ENCODE peak calls at places on chromosomes 4 and X, in eight cellular contexts. Q is astrocyte of the spinal cord, G is psoas muscle, Z is brain microvascular endothelial cell, K is PC-3, I is HAP-1, W is endothelial cell of umbilical vein, X is Peyer's patch. F is an unnamed sample.

GRCh38 chrX:34197946-34198345 is 65.8 kb upstream of the FAM47A start:
- DNase-seq in I (no peak), X (no peak), G (no peak), Z (no peak), Q (no peak), K (peak), W (no peak), F (no peak)

GRCh38 chrX:102339312-102340298 is 92.6 kb downstream of the NXF2 start:
- DNase-seq in X (no peak), G (no peak), Z (no peak), Q (no peak), K (no peak), I (peak), W (no peak), F (no peak)

GRCh38 chr4:82721819-82722423 is 76.7 kb downstream of the SCD5 start:
- DNase-seq in G (no peak), Z (no peak), I (peak), X (peak), W (peak), K (peak), Q (no peak), F (no peak)

GRCh38 chr4:153257966-153258365 is 53.7 kb downstream of the TRIM2 start:
- DNase-seq in K (no peak), X (no peak), G (no peak), I (peak), W (no peak), Q (no peak), Z (no peak), F (no peak)

GRCh38 chrX:116272881-116273280 is 102.3 kb downstream of the AGTR2 start:
- DNase-seq in W (no peak), Z (no peak), K (peak), Q (no peak), X (no peak), I (no peak), G (no peak), F (no peak)

GRCh38 chrX:39327255-39327654 is 526.0 kb downstream of the MID1IP1 start:
- DNase-seq in W (peak), Z (no peak), X (no peak), K (no peak), G (no peak), I (no peak), Q (no peak), F (no peak)

GRCh38 chrX:150972450-150972849 is 10.7 kb upstream of the HMGB3 start:
- DNase-seq in Z (no peak), X (no peak), K (no peak), G (no peak), Q (no peak), I (no peak), W (no peak), F (no peak)

GRCh38 chr4:49221209-49221608 is 235.1 kb downstream of the CWH43 start:
- DNase-seq in I (no peak), W (no peak), X (no peak), Q (no peak), G (no peak), Z (no peak), K (no peak), F (no peak)

GRCh38 chr4:70700712-70701111 is 12.4 kb downstream of the UTP3 start:
- DNase-seq in Q (no peak), W (no peak), G (no peak), X (no peak), Z (no peak), I (no peak), K (no peak), F (no peak)

GRCh38 chr4:2672700-2673099 is 83.4 kb downstream of the TNIP2 start:
- DNase-seq in G (no peak), Z (no peak), W (no peak), K (no peak), Q (no peak), I (no peak), X (no peak), F (no peak)

GRCh38 chrX:108177321-108177990 is 85.9 kb downstream of the ATG4A start:
- DNase-seq in Z (peak), W (no peak), Q (peak), X (no peak), K (no peak), I (peak), G (no peak), F (no peak)

GRCh38 chr4:1084796-1085403 is 28.5 kb downstream of the RNF212 start:
- DNase-seq in G (no peak), Q (no peak), X (peak), K (no peak), I (no peak), W (no peak), Z (no peak), F (no peak)

GRCh38 chr4:159134422-159134821 is 31.5 kb downstream of the RAPGEF2 start:
- DNase-seq in I (no peak), Q (no peak), K (no peak), W (no peak), Z (no peak), X (no peak), G (no peak), F (no peak)

GRCh38 chrX:20718592-20718991 is 451.9 kb upstream of the RPS6KA3 start:
- DNase-seq in W (no peak), Q (no peak), G (no peak), Z (no peak), K (no peak), X (no peak), I (no peak), F (no peak)

GRCh38 chr4:1714303-1715001 is 2.3 kb upstream of the SLBP start:
- DNase-seq in Z (no peak), X (no peak), I (peak), Q (no peak), K (peak), G (no peak), W (no peak), F (no peak)

GRCh38 chr4:58543465-58543864 is 1433.3 kb upstream of the IGFBP7 start:
- DNase-seq in Q (no peak), G (no peak), W (no peak), Z (no peak), I (no peak), K (no peak), X (no peak), F (no peak)
- H3K4me3 ChIP-seq in Q (no peak), G (no peak), W (no peak), Z (no peak), I (no peak), K (no peak), X (no peak), F (no peak)

DNA sequence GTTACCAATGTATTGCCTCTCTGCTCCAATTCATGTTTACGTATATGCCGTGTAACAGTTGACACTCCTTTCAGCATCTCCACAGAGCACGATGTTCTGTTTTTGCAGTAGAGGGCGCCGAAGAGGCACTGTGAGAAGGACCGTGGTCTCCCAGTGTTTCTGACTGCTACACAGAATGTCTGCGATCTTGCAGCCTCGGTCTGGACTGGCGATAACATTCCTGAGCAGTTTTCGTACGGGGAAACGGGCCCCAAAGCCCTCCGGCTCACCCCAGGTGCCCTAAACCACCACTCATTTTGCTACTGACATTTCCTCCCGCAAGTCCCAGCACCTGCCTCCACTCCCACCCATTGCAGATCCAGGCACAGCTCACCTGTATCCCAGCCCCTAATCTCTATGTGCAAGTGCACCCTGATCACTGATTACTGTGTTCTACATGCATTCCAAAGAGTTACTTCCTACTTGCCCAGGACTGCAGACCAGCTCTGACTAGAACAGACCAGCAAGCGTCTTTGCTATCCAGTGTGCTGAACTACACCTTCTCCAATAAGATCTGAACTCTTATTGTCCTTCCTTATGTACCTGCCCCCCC is 12.4 kb upstream of the NFXL1 start:
- DNase-seq in I (peak), X (peak), Z (peak), Q (peak), K (peak), W (peak), G (no peak), F (peak)
- H3K4me3 ChIP-seq in I (no peak), X (peak), Z (peak), Q (no peak), K (peak), W (no peak), G (no peak), F (no peak)

DNA sequence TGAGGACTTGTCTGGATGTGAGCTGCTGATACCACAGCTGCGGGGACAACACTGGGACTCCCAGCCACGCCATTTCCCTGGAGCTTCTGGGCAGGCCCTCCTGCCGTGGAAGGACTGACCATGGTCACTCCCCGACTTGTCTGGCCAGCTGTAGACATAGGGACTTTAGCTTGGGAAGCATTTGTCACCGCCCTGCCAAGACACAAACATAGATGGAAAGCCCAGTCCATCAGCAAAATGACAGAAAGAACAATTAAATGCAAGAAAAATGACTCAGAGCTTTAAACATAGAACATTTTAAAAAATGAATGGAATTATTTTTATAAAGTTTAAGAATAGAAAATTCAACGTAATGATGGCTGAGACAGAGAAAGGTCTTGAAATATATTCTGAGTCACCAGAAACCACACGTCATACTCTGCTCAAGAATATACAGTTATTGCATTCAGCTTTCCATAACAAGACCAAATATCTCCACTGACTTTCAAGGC is 107.6 kb upstream of the CBR4 start:
- DNase-seq in I (no peak), X (no peak), Q (peak), K (no peak), W (no peak), G (no peak), Z (peak), F (no peak)
- H3K4me3 ChIP-seq in I (no peak), X (no peak), Q (no peak), K (no peak), W (no peak), G (no peak), Z (no peak), F (no peak)

GRCh38 chr4:190019023-190019858 is 7.8 kb downstream of the FRG2 start:
- DNase-seq in X (no peak), Z (no peak), I (no peak), K (no peak), W (no peak), G (no peak), Q (no peak), F (no peak)
- H3K4me3 ChIP-seq in X (no peak), Z (no peak), I (no peak), K (no peak), W (no peak), G (no peak), Q (no peak), F (no peak)

DNA sequence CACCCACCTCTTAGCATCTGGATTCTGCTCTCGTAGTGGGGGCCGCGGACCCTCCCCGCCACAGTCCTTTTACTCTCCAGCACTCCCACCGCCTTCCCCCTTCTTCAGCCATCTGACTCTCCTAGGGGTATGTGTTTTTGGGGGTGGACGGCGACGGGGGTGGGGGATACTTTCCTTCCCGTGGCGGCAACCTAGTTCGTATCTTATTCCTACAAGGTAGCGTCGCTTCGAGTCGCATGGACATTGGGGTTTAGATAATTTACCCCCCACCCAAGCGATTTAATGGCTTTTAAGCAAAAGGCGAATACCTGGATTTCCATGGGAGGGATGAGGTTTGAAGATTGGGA is 1.3 kb upstream of the BCORL1 start:
- DNase-seq in K (no peak), W (no peak), G (no peak), Q (no peak), Z (no peak), X (no peak), I (no peak), F (no peak)
- H3K4me3 ChIP-seq in K (no peak), W (peak), G (no peak), Q (no peak), Z (peak), X (no peak), I (no peak), F (peak)

GRCh38 chr4:11428701-11429571 is at the start of gene HS3ST1:
- DNase-seq in G (peak), Z (peak), Q (peak), X (peak), K (peak), W (peak), I (no peak), F (peak)
- H3K4me3 ChIP-seq in G (peak), Z (peak), Q (peak), X (peak), K (peak), W (peak), I (no peak), F (peak)

DNA sequence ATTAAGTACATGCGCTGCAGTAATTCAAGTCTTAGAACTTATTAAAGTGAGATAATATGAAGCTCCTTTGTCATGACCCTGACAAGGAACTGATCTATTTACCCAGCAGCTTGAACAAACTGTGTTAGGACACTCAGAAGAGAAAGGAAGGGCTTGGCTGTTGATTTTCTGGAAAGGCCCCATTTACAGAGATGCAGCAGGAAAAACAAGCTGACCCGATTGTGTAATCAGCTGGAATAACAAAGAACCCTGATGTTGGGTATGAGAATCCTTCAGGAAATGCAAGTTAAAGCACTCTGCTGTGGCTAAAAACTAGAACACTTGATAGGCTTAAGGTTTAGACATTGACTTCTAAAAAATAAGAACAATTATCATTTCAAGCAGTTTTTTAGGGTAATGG is 64.8 kb downstream of the TBC1D9 start:
- DNase-seq in Q (peak), Z (peak), I (no peak), G (no peak), W (peak), K (peak), X (no peak), F (no peak)
- H3K4me3 ChIP-seq in Q (no peak), Z (no peak), I (no peak), G (no peak), W (no peak), K (no peak), X (no peak), F (no peak)

DNA sequence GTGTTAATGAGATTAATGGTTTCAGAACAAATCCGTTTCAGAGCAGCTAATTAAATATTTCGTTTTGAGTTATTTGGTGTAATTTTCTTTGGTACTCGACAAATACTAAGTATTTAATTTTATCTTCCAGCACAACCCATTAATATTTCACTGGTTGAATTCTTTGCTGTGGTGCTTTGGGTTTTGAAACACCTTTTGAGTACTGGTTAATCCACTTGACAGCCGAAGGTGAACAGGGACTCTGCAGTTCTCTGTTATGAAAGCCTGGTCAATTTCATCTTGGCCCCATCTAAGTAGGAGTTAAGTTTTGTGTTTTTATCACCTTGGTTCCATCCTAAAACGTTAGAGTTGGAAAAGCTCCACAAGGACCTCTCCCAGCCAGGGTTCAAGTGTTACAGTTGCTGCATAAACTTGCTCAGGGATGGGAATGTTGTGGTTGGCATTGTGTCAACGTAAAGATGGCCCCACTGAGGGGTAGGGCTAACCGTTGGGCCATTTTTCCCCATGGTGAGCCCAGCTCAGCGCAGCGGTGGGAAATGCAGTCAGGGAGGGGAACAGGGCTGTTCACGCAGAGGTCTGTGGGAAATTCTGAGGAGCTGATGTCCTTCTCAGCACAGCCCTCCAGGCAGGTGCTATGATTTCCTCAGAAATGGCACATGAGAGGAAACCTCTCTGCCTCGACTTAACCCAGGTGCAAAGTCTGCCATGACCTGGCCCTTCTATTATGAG is 188.6 kb downstream of the STIM2 start:
- DNase-seq in I (no peak), X (no peak), Q (no peak), K (no peak), Z (no peak), W (no peak), G (no peak), F (no peak)
- H3K4me3 ChIP-seq in I (no peak), X (no peak), Q (no peak), K (peak), Z (no peak), W (no peak), G (peak), F (no peak)

GRCh38 chr4:112557676-112558411 is 41.9 kb upstream of the NEUROG2 start:
- DNase-seq in Z (no peak), K (no peak), I (no peak), Q (peak), X (no peak), W (no peak), G (no peak), F (no peak)
- H3K4me3 ChIP-seq in Z (no peak), K (no peak), I (no peak), Q (no peak), X (no peak), W (no peak), G (no peak), F (no peak)

F was measured in MG63.